ENCODE peak calls at places on chromosomes 12 and 14, in four cellular contexts. G is cardiac fibroblast, Y is uterus, C is AG04450. X is an unnamed sample.

GRCh38 chr12:25655702-25656101 is 102.6 kb upstream of the LMNTD1 start:
- DNase-seq in G (no peak), Y (no peak), C (no peak), X (no peak)

GRCh38 chr14:105093426-105094192 is 28.4 kb upstream of the GPR132 start:
- DNase-seq in G (peak), Y (peak), C (no peak), X (peak)

GRCh38 chr12:103833095-103833777 is 7.8 kb downstream of the NT5DC3 start:
- DNase-seq in G (peak), Y (no peak), C (no peak), X (no peak)

GRCh38 chr14:68692916-68693771 is 99.7 kb downstream of the ZFP36L1 start:
- DNase-seq in G (peak), Y (peak), C (peak), X (no peak)

GRCh38 chr14:89025581-89026236 is 201.3 kb downstream of the TTC8 start:
- DNase-seq in G (peak), Y (peak), C (no peak), X (no peak)

GRCh38 chr12:11623382-11623781 is 26.1 kb upstream of the ETV6 start:
- DNase-seq in G (no peak), Y (no peak), C (peak), X (no peak)

GRCh38 chr12:22321620-22322019 is 12.9 kb downstream of the ST8SIA1 start:
- DNase-seq in G (peak), Y (no peak), C (no peak), X (no peak)

GRCh38 chr12:112841891-112842290 is 50.3 kb downstream of the RPH3A start:
- DNase-seq in G (no peak), Y (no peak), C (no peak), X (no peak)

GRCh38 chr12:27525373-27525772 is 1.4 kb downstream of the PPFIBP1 start:
- DNase-seq in G (peak), Y (peak), C (no peak), X (no peak)

GRCh38 chr14:36817071-36817930 is 155.6 kb downstream of the PAX9 start:
- DNase-seq in G (no peak), Y (no peak), C (no peak), X (no peak)

GRCh38 chr12:30515351-30515750 is 180.3 kb downstream of the IPO8 start:
- DNase-seq in G (peak), Y (no peak), C (no peak), X (no peak)

GRCh38 chr12:48021485-48022179 is 17.4 kb upstream of the COL2A1 start:
- DNase-seq in G (no peak), Y (no peak), C (no peak), X (no peak)

GRCh38 chr12:3564861-3565260 is 73.9 kb downstream of the PRMT8 start:
- DNase-seq in G (no peak), Y (no peak), C (no peak), X (no peak)

GRCh38 chr14:92780865-92781264 is 13.2 kb upstream of the GOLGA5 start:
- DNase-seq in G (no peak), Y (no peak), C (no peak), X (no peak)

GRCh38 chr14:31510222-31510621 is 22.4 kb upstream of the GPR33 start:
- DNase-seq in G (peak), Y (no peak), C (no peak), X (no peak)

GRCh38 chr12:79534029-79534867 is 156.5 kb downstream of the PAWR start:
- DNase-seq in G (no peak), Y (no peak), C (no peak), X (no peak)

GRCh38 chr12:22160396-22161003 is 114.5 kb downstream of the CMAS start:
- DNase-seq in G (no peak), Y (no peak), C (no peak), X (no peak)

GRCh38 chr14:58833634-58834378 is 196.0 kb downstream of the DACT1 start:
- DNase-seq in G (no peak), Y (no peak), C (no peak), X (no peak)

GRCh38 chr12:43282106-43282505 is 269.9 kb downstream of the ADAMTS20 start:
- DNase-seq in G (peak), Y (no peak), C (no peak), X (no peak)

GRCh38 chr12:125164541-125164940 is 99.3 kb downstream of the AACS start:
- DNase-seq in G (no peak), Y (no peak), C (no peak), X (no peak)

GRCh38 chr12:53985900-53986685 is 1.1 kb downstream of the HOXC10 start:
- DNase-seq in G (no peak), Y (no peak), C (no peak), X (no peak)

GRCh38 chr12:112066566-112066965 is 42.0 kb downstream of the NAA25 start:
- DNase-seq in G (no peak), Y (no peak), C (no peak), X (no peak)

GRCh38 chr14:22928237-22929103 is 706 bp downstream of the PRMT5 start:
- DNase-seq in G (peak), Y (no peak), C (no peak), X (no peak)

GRCh38 chr12:101732318-101732717 is 6.9 kb downstream of the SYCP3 start:
- DNase-seq in G (no peak), Y (no peak), C (no peak), X (no peak)

GRCh38 chr12:7078163-7078562 is 14.1 kb downstream of the C1R start:
- DNase-seq in G (no peak), Y (no peak), C (no peak), X (no peak)
- TF ChIP-seq CTCF in G (no peak), Y (no peak), C (no peak), X (no peak)

DNA sequence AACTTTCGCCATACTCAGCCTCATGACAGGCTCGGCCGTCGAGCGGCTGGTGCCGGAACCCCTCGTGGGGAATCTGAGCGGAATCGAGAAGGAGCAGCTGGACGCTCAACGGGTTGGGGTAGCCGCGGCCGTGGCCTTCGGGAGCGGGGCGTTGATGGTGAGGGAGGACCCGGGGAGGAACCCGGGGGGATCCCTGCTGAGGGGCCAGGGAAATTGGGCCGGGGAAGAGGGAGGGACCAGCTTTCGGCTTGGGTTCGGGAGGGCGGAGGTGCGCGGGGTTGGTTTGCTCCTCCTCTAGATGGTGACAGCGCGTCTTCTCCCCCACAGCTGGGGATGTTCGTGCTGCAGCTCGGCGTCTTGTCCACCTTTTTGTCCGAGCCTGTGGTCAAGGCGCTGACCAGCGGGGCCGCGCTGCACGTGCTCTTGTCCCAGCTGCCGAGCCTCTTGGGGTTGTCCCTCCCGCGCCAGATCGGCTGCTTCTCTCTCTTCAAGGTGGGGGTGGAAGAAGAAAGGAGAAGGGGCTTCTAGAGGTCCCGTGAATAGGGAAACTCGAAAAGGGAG is 9.8 kb downstream of the ARHGEF25 start:
- DNase-seq in G (no peak), Y (no peak), C (no peak), X (no peak)
- H3K4me3 ChIP-seq in G (peak), Y (peak), C (peak), X (peak)

GRCh38 chr12:65609359-65609771 is 214.9 kb upstream of the HMGA2 start:
- DNase-seq in G (peak), Y (no peak), C (peak), X (no peak)
- TF ChIP-seq CTCF in G (peak), Y (no peak), C (peak), X (no peak)

GRCh38 chr12:105332925-105333324 is 2.4 kb downstream of the C12orf75 start:
- DNase-seq in G (no peak), Y (no peak), C (no peak), X (no peak)

GRCh38 chr12:105329926-105330282 is 587 bp upstream of the C12orf75 start:
- DNase-seq in G (no peak), Y (no peak), C (no peak), X (no peak)

GRCh38 chr12:105330938-105331804 is 680 bp downstream of the C12orf75 start:
- DNase-seq in G (no peak), Y (no peak), C (no peak), X (no peak)

GRCh38 chr12:105330283-105330937 is at the start of gene C12orf75:
- DNase-seq in G (peak), Y (peak), C (no peak), X (peak)

DNA sequence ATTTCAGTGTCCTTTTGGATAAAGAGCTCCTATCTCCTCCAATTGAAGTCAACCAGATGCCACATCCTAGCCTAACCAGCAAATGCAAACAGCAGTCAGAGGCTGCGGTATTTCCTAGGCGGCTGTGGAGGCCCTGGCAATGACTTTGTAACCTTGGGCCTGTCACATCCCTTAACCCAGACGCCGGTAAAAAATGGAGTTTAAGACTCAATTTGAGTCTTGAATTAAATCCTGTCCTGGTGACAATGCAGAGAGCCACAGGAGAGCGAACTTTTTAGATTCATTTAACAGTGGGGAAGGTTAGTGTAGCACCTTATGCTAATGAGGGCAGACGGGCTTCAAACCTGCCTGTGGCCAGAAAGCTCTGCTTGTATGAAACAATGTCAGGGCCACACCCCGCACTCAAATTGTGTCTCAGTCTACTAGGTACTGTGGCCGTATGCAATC is 1.3 kb downstream of the C12orf75 start:
- DNase-seq in G (no peak), Y (no peak), C (no peak), X (no peak)
- H3K4me3 ChIP-seq in G (peak), Y (no peak), C (peak), X (peak)

DNA sequence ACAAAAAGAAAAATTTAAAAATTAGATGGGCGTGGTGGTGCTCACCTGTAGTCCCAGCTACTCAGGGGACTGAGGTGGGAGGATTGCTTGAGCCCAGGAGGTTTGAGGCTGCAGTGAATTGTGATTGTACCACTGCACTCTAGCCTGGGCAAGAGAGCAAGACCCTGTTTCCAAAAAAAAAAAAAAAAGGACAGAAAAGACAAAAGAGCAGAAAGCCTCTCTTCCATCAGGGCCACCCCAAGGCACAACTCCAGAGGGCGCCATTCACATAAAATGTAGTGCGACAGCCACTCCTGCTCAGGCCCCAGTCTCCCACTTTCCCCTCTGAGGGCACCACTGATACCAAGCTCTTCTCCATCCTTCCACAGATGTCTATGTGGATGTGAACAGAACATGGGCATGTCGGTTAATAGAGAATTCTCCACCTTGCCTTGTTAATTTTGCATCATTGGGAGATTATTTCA is 41.8 kb downstream of the DGLUCY start:
- DNase-seq in G (no peak), Y (no peak), C (no peak), X (no peak)
- TF ChIP-seq CTCF in G (no peak), Y (no peak), C (peak), X (no peak)